ENCODE peak calls at places on chromosomes 2 and 18, in five cellular contexts. N is body of pancreas; P is central memory CD8-positive, alpha-beta T cell; A is pons; M is mucosa of gallbladder. W is an unnamed sample.

GRCh38 chr2:132037527-132038178 is 124.1 kb downstream of the ANKRD30BL start:
- DNase-seq in N (peak), P (no peak), A (no peak), M (no peak), W (no peak)

GRCh38 chr18:79329786-79330185 is 65.9 kb upstream of the NFATC1 start:
- DNase-seq in N (no peak), P (no peak), A (no peak), M (no peak), W (no peak)

GRCh38 chr2:144132357-144132756 is 387.6 kb downstream of the ZEB2 start:
- DNase-seq in N (no peak), P (no peak), A (no peak), M (no peak), W (no peak)

GRCh38 chr2:172552547-172553291 is 3.2 kb upstream of the PDK1 start:
- DNase-seq in N (peak), P (no peak), A (no peak), M (no peak), W (no peak)

GRCh38 chr2:108916397-108917077 is 72.5 kb downstream of the EDAR start:
- DNase-seq in N (no peak), P (no peak), A (no peak), M (no peak), W (no peak)

GRCh38 chr2:46367286-46367685 is 70.1 kb downstream of the EPAS1 start:
- DNase-seq in N (no peak), P (no peak), A (peak), M (no peak), W (no peak)

GRCh38 chr2:38066415-38066814 is 9.5 kb downstream of the CYP1B1 start:
- DNase-seq in N (no peak), P (no peak), A (no peak), M (no peak), W (no peak)

GRCh38 chr2:68569604-68570003 is 73.8 kb upstream of the PROKR1 start:
- DNase-seq in N (no peak), P (no peak), A (no peak), M (no peak), W (no peak)

GRCh38 chr2:216694201-216694825 is 1.0 kb downstream of the IGFBP5 start:
- DNase-seq in N (peak), P (no peak), A (peak), M (peak), W (no peak)

GRCh38 chr2:219533930-219534661 is 9.5 kb downstream of the CHPF start:
- DNase-seq in N (no peak), P (no peak), A (no peak), M (no peak), W (no peak)

GRCh38 chr2:116456429-116456828 is 1358.1 kb upstream of the DDX18 start:
- DNase-seq in N (no peak), P (no peak), A (no peak), M (no peak), W (no peak)

GRCh38 chr18:63676526-63676925 is 14.8 kb upstream of the SERPINB3 start:
- DNase-seq in N (peak), P (no peak), A (no peak), M (no peak), W (no peak)

GRCh38 chr2:207683879-207684627 is 27.4 kb upstream of the CCNYL1 start:
- DNase-seq in N (no peak), P (no peak), A (no peak), M (no peak), W (no peak)

GRCh38 chr2:196592331-196592911 is 47.1 kb upstream of the CCDC150 start:
- DNase-seq in N (peak), P (no peak), A (peak), M (no peak), W (no peak)

GRCh38 chr18:27948981-27949380 is 227.9 kb downstream of the CDH2 start:
- DNase-seq in N (no peak), P (no peak), A (no peak), M (no peak), W (no peak)

GRCh38 chr2:197261808-197262226 is 48.8 kb downstream of the ANKRD44 start:
- DNase-seq in N (no peak), P (no peak), A (peak), M (no peak), W (peak)

GRCh38 chr2:108345941-108346340 is 31.8 kb upstream of the SULT1C4 start:
- DNase-seq in N (peak), P (no peak), A (no peak), M (no peak), W (no peak)

GRCh38 chr18:51447351-51447896 is 249.9 kb upstream of the MEX3C start:
- DNase-seq in N (peak), P (no peak), A (peak), M (no peak), W (no peak)

GRCh38 chr2:144438722-144439508 is 81.0 kb downstream of the ZEB2 start:
- DNase-seq in N (no peak), P (no peak), A (peak), M (no peak), W (no peak)

GRCh38 chr2:178197791-178198190 is 3.5 kb downstream of the OSBPL6 start:
- DNase-seq in N (no peak), P (no peak), A (no peak), M (no peak), W (peak)

GRCh38 chr2:127070221-127070620 is 36.7 kb downstream of the BIN1 start:
- DNase-seq in N (no peak), P (no peak), A (no peak), M (no peak), W (no peak)

GRCh38 chr18:2906522-2907458 is 60.0 kb downstream of the EMILIN2 start:
- DNase-seq in N (peak), P (peak), A (no peak), M (no peak), W (no peak)

GRCh38 chr2:175957845-175958244 is 44.2 kb downstream of the LNPK start:
- DNase-seq in N (no peak), P (no peak), A (no peak), M (no peak), W (no peak)

GRCh38 chr2:63301481-63301880 is 250.9 kb downstream of the OTX1 start:
- DNase-seq in N (no peak), P (no peak), A (no peak), M (no peak), W (no peak)

GRCh38 chr2:174076948-174077347 is 111.8 kb upstream of the SP3 start:
- DNase-seq in N (no peak), P (no peak), A (no peak), M (no peak), W (no peak)

GRCh38 chr2:61889212-61889956 is 928 bp upstream of the CCT4 start:
- DNase-seq in N (peak), P (no peak), A (no peak), M (no peak), W (no peak)

GRCh38 chr2:66433945-66434678 is 813 bp upstream of the MEIS1 start:
- DNase-seq in N (peak), P (no peak), A (peak), M (peak), W (no peak)

GRCh38 chr2:127117603-127118002 is 10.6 kb upstream of the BIN1 start:
- DNase-seq in N (no peak), P (no peak), A (no peak), M (no peak), W (no peak)

GRCh38 chr2:205605638-205606304 is 76.5 kb upstream of the NRP2 start:
- DNase-seq in N (no peak), P (no peak), A (no peak), M (no peak), W (no peak)

GRCh38 chr2:96514521-96514920 is 9.4 kb upstream of the NEURL3 start:
- DNase-seq in N (no peak), P (no peak), A (no peak), M (no peak), W (no peak)

GRCh38 chr2:127104881-127105655 is 1.9 kb downstream of the BIN1 start:
- DNase-seq in N (no peak), P (no peak), A (no peak), M (no peak), W (no peak)

GRCh38 chr18:11146238-11146946 is 3.0 kb downstream of the PIEZO2 start:
- DNase-seq in N (peak), P (no peak), A (peak), M (no peak), W (peak)

GRCh38 chr2:90209806-90210205 is 1518.3 kb downstream of the RPIA start:
- DNase-seq in N (no peak), P (no peak), A (no peak), M (no peak), W (no peak)

GRCh38 chr2:174800436-174801195 is 36.3 kb upstream of the CHRNA1 start:
- DNase-seq in N (no peak), P (no peak), A (no peak), M (no peak), W (no peak)